ENCODE peak calls at places on chromosomes 5 and 9, in nine cellular contexts. V is hepatocyte; X is A172; J is OCI-LY7; W is PC-3; M is left lobe of liver; O is GM06990; U is stimulated activated CD4-positive, alpha-beta T cell treated with anti-CD3 and anti-CD28 coated beads, Interleukin-4, amount 100 ng/mL, for 4 hours; C is AG08396. Z is an unnamed sample.

GRCh38 chr5:96920956-96921355 is 14.9 kb upstream of the LNPEP start:
- DNase-seq in V (no peak), X (no peak), J (no peak), W (no peak), M (no peak), O (no peak), U (no peak), C (no peak), Z (no peak)

GRCh38 chr5:137888875-137889759 is at the start of gene PKD2L2:
- DNase-seq in V (peak; percentile 77), X (peak; percentile 48), J (peak; percentile 31), W (peak; percentile 86), M (peak; percentile 60), O (peak; percentile 97), U (peak; percentile 83), C (peak; percentile 13), Z (peak; percentile 91)

GRCh38 chr9:94923333-94924089 is 197.0 kb downstream of the AOPEP start:
- DNase-seq in V (no peak), X (no peak), J (no peak), W (no peak), M (no peak), O (no peak), U (no peak), C (no peak), Z (no peak)

GRCh38 chr9:112029921-112030444 is 133.4 kb downstream of the UGCG start:
- DNase-seq in V (peak; percentile 67), X (peak; percentile 83), J (no peak), W (peak; percentile 79), M (no peak), O (no peak), U (no peak), C (no peak), Z (no peak)

GRCh38 chr5:53820119-53820801 is 259.8 kb downstream of the NDUFS4 start:
- DNase-seq in V (no peak), X (no peak), J (no peak), W (no peak), M (no peak), O (peak; percentile 48), U (no peak), C (no peak), Z (no peak)

GRCh38 chr9:134442486-134443168 is 116.4 kb downstream of the RXRA start:
- DNase-seq in V (no peak), X (peak; percentile 10), J (no peak), W (peak; percentile 2), M (peak; percentile 70), O (no peak), U (no peak), C (peak; percentile 65), Z (no peak)

GRCh38 chr5:177433658-177434217 is 7.3 kb downstream of the GRK6 start:
- DNase-seq in V (no peak), X (no peak), J (no peak), W (no peak), M (no peak), O (peak; percentile 25), U (no peak), C (no peak), Z (no peak)

GRCh38 chr5:176492431-176492830 is 44.2 kb downstream of the FAF2 start:
- DNase-seq in V (no peak), X (peak; percentile 16), J (no peak), W (peak; percentile 24), M (no peak), O (no peak), U (no peak), C (no peak), Z (no peak)

GRCh38 chr5:32673272-32673671 is 37.8 kb upstream of the NPR3 start:
- DNase-seq in V (no peak), X (no peak), J (no peak), W (no peak), M (no peak), O (no peak), U (no peak), C (no peak), Z (no peak)

GRCh38 chr9:68869020-68869419 is 144.9 kb downstream of the PRKACG start:
- DNase-seq in V (no peak), X (no peak), J (no peak), W (no peak), M (no peak), O (no peak), U (no peak), C (no peak), Z (no peak)

GRCh38 chr5:7629559-7629958 is 221.4 kb downstream of the CFAP90 start:
- DNase-seq in V (no peak), X (no peak), J (no peak), W (no peak), M (no peak), O (no peak), U (no peak), C (no peak), Z (no peak)

GRCh38 chr5:75031366-75031765 is 21.0 kb downstream of the GCNT4 start:
- DNase-seq in V (no peak), X (no peak), J (no peak), W (no peak), M (no peak), O (no peak), U (no peak), C (no peak), Z (no peak)

GRCh38 chr5:92496545-92496944 is 1084.5 kb downstream of the NR2F1-AS1 start:
- DNase-seq in V (no peak), X (no peak), J (no peak), W (no peak), M (no peak), O (no peak), U (no peak), C (no peak), Z (no peak)

GRCh38 chr5:102223542-102224444 is 72.3 kb downstream of the SLCO4C1 start:
- DNase-seq in V (peak; percentile 74), X (peak; percentile 35), J (peak; percentile 50), W (peak; percentile 88), M (no peak), O (peak; percentile 24), U (no peak), C (no peak), Z (no peak)

GRCh38 chr9:3150030-3150429 is 306.1 kb upstream of the PUM3 start:
- DNase-seq in V (no peak), X (no peak), J (no peak), W (no peak), M (no peak), O (no peak), U (no peak), C (no peak), Z (no peak)

GRCh38 chr5:171205375-171205774 is 103.7 kb upstream of the TLX3 start:
- DNase-seq in V (no peak), X (no peak), J (no peak), W (no peak), M (no peak), O (no peak), U (no peak), C (no peak), Z (no peak)

GRCh38 chr5:101393795-101394450 is 490.8 kb upstream of the ST8SIA4 start:
- DNase-seq in V (no peak), X (no peak), J (no peak), W (no peak), M (no peak), O (no peak), U (no peak), C (no peak), Z (no peak)

GRCh38 chr5:61163905-61164304 is 1.6 kb upstream of the SMIM15 start:
- DNase-seq in V (no peak), X (no peak), J (no peak), W (no peak), M (no peak), O (no peak), U (no peak), C (no peak), Z (no peak)

GRCh38 chr9:127741831-127742434 is 6.8 kb upstream of the TOR2A start:
- DNase-seq in V (peak; percentile 75), X (no peak), J (no peak), W (no peak), M (no peak), O (no peak), U (no peak), C (peak; percentile 67), Z (peak; percentile 63)

GRCh38 chr5:54522080-54522479 is 4.5 kb downstream of the SNX18 start:
- DNase-seq in V (no peak), X (no peak), J (no peak), W (no peak), M (no peak), O (no peak), U (no peak), C (no peak), Z (no peak)

GRCh38 chr9:114035845-114036785 is 42.0 kb downstream of the AMBP start:
- DNase-seq in V (no peak), X (no peak), J (no peak), W (no peak), M (peak; percentile 21), O (no peak), U (no peak), C (no peak), Z (peak; percentile 22)

GRCh38 chr5:112703866-112704820 is 33.5 kb upstream of the APC start:
- DNase-seq in V (peak; percentile 45), X (peak; percentile 29), J (no peak), W (peak; percentile 11), M (no peak), O (no peak), U (no peak), C (no peak), Z (no peak)

GRCh38 chr5:11384441-11385250 is 519.6 kb downstream of the CTNND2 start:
- DNase-seq in V (peak; percentile 68), X (no peak), J (no peak), W (peak; percentile 46), M (no peak), O (no peak), U (no peak), C (no peak), Z (no peak)

GRCh38 chr5:136047858-136048257 is 19.1 kb downstream of the TGFBI start:
- DNase-seq in V (no peak), X (no peak), J (no peak), W (no peak), M (no peak), O (no peak), U (no peak), C (no peak), Z (peak; percentile 52)

GRCh38 chr9:129615407-129616285 is 5.3 kb downstream of the C9orf50 start:
- DNase-seq in V (no peak), X (no peak), J (no peak), W (no peak), M (no peak), O (no peak), U (no peak), C (no peak), Z (no peak)

GRCh38 chr5:5886812-5887486 is 464.5 kb downstream of the ICE1 start:
- DNase-seq in V (peak; percentile 47), X (no peak), J (peak; percentile 51), W (peak; percentile 87), M (peak; percentile 57), O (peak; percentile 41), U (peak; percentile 7), C (no peak), Z (peak; percentile 57)